ENCODE peak calls at places on chromosomes 1 and 21, in five cellular contexts. G is astrocyte, Y is H9, S is esophagus squamous epithelium, V is neural progenitor cell. T is an unnamed sample.

GRCh38 chr21:33975548-33976081 is 60.0 kb upstream of the ATP5PO start:
- DNase-seq in G (peak), Y (no peak), S (no peak), V (no peak), T (no peak)

GRCh38 chr1:26771643-26772321 is 16.0 kb upstream of the PIGV start:
- DNase-seq in G (peak), Y (no peak), S (no peak), V (no peak), T (peak)

GRCh38 chr1:37056201-37056764 is 22.0 kb upstream of the GRIK3 start:
- DNase-seq in G (no peak), Y (peak), S (no peak), V (peak), T (no peak)

GRCh38 chr1:201361652-201362504 is 15.6 kb downstream of the TNNT2 start:
- DNase-seq in G (no peak), Y (peak), S (no peak), V (peak), T (no peak)

GRCh38 chr1:100924212-100924611 is 28.3 kb downstream of the SLC30A7 start:
- DNase-seq in G (peak), Y (no peak), S (no peak), V (no peak), T (no peak)

GRCh38 chr1:19260211-19261138 is 8.9 kb downstream of the MRTO4 start:
- DNase-seq in G (peak), Y (no peak), S (no peak), V (no peak), T (no peak)

GRCh38 chr1:4395676-4396075 is 258.7 kb upstream of the AJAP1 start:
- DNase-seq in G (no peak), Y (no peak), S (no peak), V (no peak), T (no peak)

GRCh38 chr1:34547043-34547674 is 207.7 kb upstream of the GJB5 start:
- DNase-seq in G (no peak), Y (peak), S (no peak), V (peak), T (no peak)

GRCh38 chr1:54081306-54082270 is 28.2 kb downstream of the TCEANC2 start:
- DNase-seq in G (peak), Y (peak), S (no peak), V (peak), T (no peak)

GRCh38 chr21:27412530-27412929 is 445.6 kb upstream of the ADAMTS5 start:
- DNase-seq in G (no peak), Y (no peak), S (no peak), V (no peak), T (no peak)

GRCh38 chr1:245195398-245195797 is 40.6 kb downstream of the KIF26B start:
- DNase-seq in G (no peak), Y (peak), S (no peak), V (peak), T (no peak)

GRCh38 chr1:225613006-225613405 is 39.9 kb downstream of the ENAH start:
- DNase-seq in G (no peak), Y (no peak), S (no peak), V (no peak), T (no peak)

GRCh38 chr1:115783311-115783710 is 14.8 kb upstream of the CASQ2 start:
- DNase-seq in G (no peak), Y (no peak), S (no peak), V (no peak), T (no peak)

GRCh38 chr1:3912809-3913685 is 13.0 kb upstream of the C1orf174 start:
- DNase-seq in G (no peak), Y (no peak), S (no peak), V (no peak), T (no peak)

GRCh38 chr1:24186993-24187790 is at the start of gene IFNLR1:
- DNase-seq in G (no peak), Y (peak), S (no peak), V (peak), T (no peak)

GRCh38 chr1:21541835-21542234 is 32.6 kb downstream of the ALPL start:
- DNase-seq in G (peak), Y (no peak), S (no peak), V (no peak), T (no peak)

GRCh38 chr1:243325305-243325890 is 69.6 kb downstream of the SDCCAG8 start:
- DNase-seq in G (peak), Y (no peak), S (no peak), V (peak), T (no peak)

GRCh38 chr1:97340951-97341350 is 579.9 kb downstream of the DPYD start:
- DNase-seq in G (peak), Y (no peak), S (no peak), V (no peak), T (no peak)

GRCh38 chr1:203178821-203179220 is 3.2 kb upstream of the MYBPH start:
- DNase-seq in G (no peak), Y (no peak), S (no peak), V (no peak), T (no peak)

GRCh38 chr1:230262867-230263572 is 163.1 kb downstream of the PGBD5 start:
- DNase-seq in G (no peak), Y (peak), S (no peak), V (no peak), T (no peak)

DNA sequence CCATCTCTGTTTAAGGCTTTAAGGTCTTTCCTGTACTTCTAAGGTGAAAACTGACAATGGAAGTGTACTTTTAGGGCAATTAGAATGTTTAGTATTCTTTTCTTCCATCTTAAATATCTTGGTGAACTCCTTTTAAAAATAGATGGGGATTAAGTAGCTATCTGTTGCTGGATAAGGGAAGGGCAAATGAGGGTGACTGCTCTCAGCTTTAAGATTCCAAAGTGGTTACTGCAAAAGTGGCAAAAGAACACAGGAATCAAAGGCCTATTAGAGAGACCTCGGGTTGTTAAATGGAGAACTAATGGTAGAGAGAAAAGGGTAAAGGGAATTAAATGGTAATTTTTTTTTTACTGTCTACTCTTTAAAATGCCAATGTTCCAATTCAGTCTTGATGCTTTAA is 774.1 kb upstream of the B3GALT2 start:
- DNase-seq in G (no peak), Y (no peak), S (no peak), V (no peak), T (no peak)
- H3K27ac ChIP-seq in G (no peak), Y (no peak), S (no peak), V (no peak), T (no peak)

GRCh38 chr1:8167936-8168335 is 141.8 kb upstream of the ERRFI1 start:
- DNase-seq in G (no peak), Y (no peak), S (no peak), V (no peak), T (no peak)
- H3K27ac ChIP-seq in G (no peak), Y (peak), S (no peak), V (no peak), T (no peak)

GRCh38 chr1:192153276-192153675 is 5.0 kb upstream of the RGS18 start:
- DNase-seq in G (peak), Y (no peak), S (no peak), V (no peak), T (no peak)

GRCh38 chr1:192151176-192151575 is 7.1 kb upstream of the RGS18 start:
- DNase-seq in G (no peak), Y (no peak), S (no peak), V (no peak), T (no peak)

GRCh38 chr1:192147221-192147620 is 11.0 kb upstream of the RGS18 start:
- DNase-seq in G (no peak), Y (no peak), S (no peak), V (no peak), T (no peak)

DNA sequence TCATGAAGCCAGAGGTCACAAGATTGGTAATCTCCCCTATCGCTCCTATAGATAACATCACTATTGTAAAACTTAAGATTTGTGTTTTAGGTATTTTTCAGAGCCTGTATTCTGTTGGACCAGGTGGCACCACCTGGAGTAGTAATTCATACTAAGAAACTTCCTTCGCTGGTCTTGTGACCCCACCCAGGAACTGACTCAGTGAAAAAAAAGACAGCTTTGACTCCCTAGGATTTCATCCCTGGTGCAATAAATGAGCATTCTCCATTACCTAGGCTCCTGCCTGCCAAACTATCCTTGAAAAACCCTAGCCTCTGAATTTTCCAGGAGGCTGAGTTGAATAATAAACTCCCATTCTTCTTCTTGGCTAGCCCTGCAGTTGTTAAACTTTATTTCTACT is 10.6 kb upstream of the RGS18 start:
- DNase-seq in G (no peak), Y (no peak), S (no peak), V (no peak), T (no peak)
- H3K27ac ChIP-seq in G (no peak), Y (no peak), S (no peak), V (no peak), T (no peak)

GRCh38 chr1:67415041-67415440 is 15.2 kb downstream of the SERBP1 start:
- DNase-seq in G (no peak), Y (no peak), S (no peak), V (no peak), T (no peak)
- H3K27ac ChIP-seq in G (no peak), Y (no peak), S (peak), V (no peak), T (no peak)

DNA sequence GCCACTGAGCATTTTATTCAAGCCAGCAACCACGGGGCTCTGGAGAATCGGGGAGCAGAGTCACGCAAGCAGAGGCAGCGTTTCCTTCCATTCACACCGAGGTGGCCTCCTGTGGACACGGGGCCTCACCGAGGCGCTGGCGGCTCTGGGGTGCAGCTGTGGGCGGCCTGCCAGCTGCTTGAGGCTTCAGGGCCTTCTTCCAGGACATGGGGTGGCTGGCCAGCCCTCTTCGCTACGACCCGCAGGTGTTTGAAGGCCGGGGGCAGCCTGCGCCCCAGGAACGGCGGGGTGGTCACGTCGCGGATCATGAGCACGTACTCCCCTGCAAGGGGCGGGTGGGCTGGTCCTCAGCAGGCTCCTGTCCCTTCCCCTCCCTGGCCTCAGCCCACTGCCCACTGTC is 70.1 kb downstream of the MORN1 start:
- DNase-seq in G (no peak), Y (no peak), S (no peak), V (no peak), T (no peak)
- H3K27ac ChIP-seq in G (no peak), Y (no peak), S (no peak), V (no peak), T (peak)

GRCh38 chr21:37461494-37461893 is 94.9 kb downstream of the DYRK1A start:
- DNase-seq in G (no peak), Y (no peak), S (no peak), V (no peak), T (no peak)

GRCh38 chr21:37460196-37460595 is 93.6 kb downstream of the DYRK1A start:
- DNase-seq in G (no peak), Y (peak), S (no peak), V (peak), T (no peak)

GRCh38 chr21:37462087-37462861 is 95.7 kb downstream of the DYRK1A start:
- DNase-seq in G (no peak), Y (no peak), S (no peak), V (peak), T (no peak)

GRCh38 chr21:37458669-37459276 is 92.2 kb downstream of the DYRK1A start:
- DNase-seq in G (no peak), Y (no peak), S (no peak), V (no peak), T (no peak)

DNA sequence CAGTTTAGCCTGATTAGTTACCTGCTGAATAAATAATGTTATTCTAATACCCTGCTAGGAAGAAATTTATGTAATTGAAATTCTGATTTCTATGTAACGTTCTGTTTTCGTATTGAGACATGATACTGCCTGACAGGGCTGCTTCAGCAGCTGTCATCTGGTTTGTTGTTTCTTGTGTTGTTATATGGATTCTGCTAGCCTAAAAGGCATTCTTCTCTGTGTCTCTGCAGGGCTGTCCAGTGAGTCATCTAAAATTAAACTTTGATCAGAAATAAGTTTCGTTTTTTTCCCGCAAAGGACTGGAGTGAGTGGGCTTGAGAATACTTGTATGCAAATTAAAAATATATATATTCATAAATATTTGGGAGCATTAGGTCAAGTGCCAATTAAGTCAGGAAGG is 93.0 kb downstream of the DYRK1A start:
- DNase-seq in G (peak), Y (no peak), S (no peak), V (no peak), T (no peak)
- H3K27ac ChIP-seq in G (peak), Y (no peak), S (no peak), V (no peak), T (no peak)

T was measured in caudate nucleus.